ENCODE peak calls at places on chromosomes 13 and 19, in six cellular contexts. Z is sigmoid colon, R is NCI-H524, I is B cell, W is A549, A is SW 1271. F is an unnamed sample.
A peak's percentile ranks its signal among the peaks of the same experiment; 100 is the strongest.

GRCh38 chr19:28468701-28469459 is 744.1 kb downstream of the UQCRFS1 start:
- DNase-seq in Z (peak; percentile 64), R (no peak), I (peak; percentile 43), W (no peak), A (no peak), F (no peak)

GRCh38 chr13:53783466-53783865 is 754.9 kb downstream of the OLFM4 start:
- DNase-seq in Z (no peak), R (peak; percentile 48), I (no peak), W (no peak), A (no peak), F (no peak)

GRCh38 chr19:40466219-40467006 is at the start of gene SPTBN4:
- DNase-seq in Z (peak; percentile 76), R (peak; percentile 20), I (peak; percentile 82), W (no peak), A (no peak), F (no peak)

GRCh38 chr13:113074876-113075275 is 30.7 kb upstream of the F7 start:
- DNase-seq in Z (no peak), R (no peak), I (no peak), W (no peak), A (no peak), F (no peak)

GRCh38 chr19:30074741-30075460 is 132.9 kb downstream of the URI1 start:
- DNase-seq in Z (peak; percentile 63), R (no peak), I (no peak), W (no peak), A (no peak), F (no peak)

GRCh38 chr13:49220035-49220855 is at the start of gene MLNR:
- DNase-seq in Z (no peak), R (no peak), I (peak; percentile 57), W (peak; percentile 67), A (peak; percentile 14), F (no peak)

GRCh38 chr19:5329141-5329540 is 11.5 kb downstream of the PTPRS start:
- DNase-seq in Z (no peak), R (no peak), I (no peak), W (no peak), A (no peak), F (no peak)

GRCh38 chr19:7292950-7293794 is 1.0 kb downstream of the INSR start:
- DNase-seq in Z (peak; percentile 71), R (no peak), I (peak; percentile 27), W (no peak), A (no peak), F (no peak)

GRCh38 chr13:77779461-77780272 is 82.2 kb downstream of the SLAIN1 start:
- DNase-seq in Z (no peak), R (peak; percentile 9), I (peak; percentile 53), W (peak; percentile 1), A (peak; percentile 32), F (no peak)

GRCh38 chr13:41563501-41564001 is 106.2 kb downstream of the RGCC start:
- DNase-seq in Z (no peak), R (no peak), I (no peak), W (no peak), A (no peak), F (no peak)

GRCh38 chr19:49362048-49362925 is at the start of gene TEAD2:
- DNase-seq in Z (peak; percentile 91), R (no peak), I (peak; percentile 58), W (peak; percentile 86), A (peak; percentile 34), F (peak; percentile 65)

GRCh38 chr19:55643003-55643732 is at the start of gene ZNF581:
- DNase-seq in Z (peak; percentile 88), R (no peak), I (peak; percentile 87), W (peak; percentile 97), A (peak; percentile 71), F (peak; percentile 83)

GRCh38 chr13:64756621-64757020 is 2473.5 kb downstream of the PCDH9 start:
- DNase-seq in Z (no peak), R (no peak), I (no peak), W (no peak), A (no peak), F (no peak)

GRCh38 chr13:114089751-114090400 is 42.5 kb downstream of the RASA3 start:
- DNase-seq in Z (peak; percentile 41), R (no peak), I (no peak), W (no peak), A (no peak), F (no peak)

GRCh38 chr19:2243274-2244121 is 5.6 kb upstream of the AMH start:
- DNase-seq in Z (no peak), R (no peak), I (no peak), W (no peak), A (no peak), F (no peak)

GRCh38 chr13:97810152-97810551 is 143.3 kb upstream of the IPO5 start:
- DNase-seq in Z (no peak), R (no peak), I (no peak), W (no peak), A (peak; percentile 48), F (no peak)

GRCh38 chr13:114108894-114109293 is 23.5 kb downstream of the RASA3 start:
- DNase-seq in Z (peak; percentile 52), R (no peak), I (no peak), W (no peak), A (no peak), F (no peak)

GRCh38 chr13:99018418-99019180 is 40.7 kb upstream of the DOCK9 start:
- DNase-seq in Z (no peak), R (no peak), I (no peak), W (no peak), A (peak; percentile 28), F (no peak)

GRCh38 chr13:20994441-20994821 is 67.0 kb downstream of the LATS2 start:
- DNase-seq in Z (no peak), R (no peak), I (no peak), W (no peak), A (no peak), F (no peak)

GRCh38 chr13:63636231-63636993 is 2220.8 kb upstream of the PCDH20 start:
- DNase-seq in Z (no peak), R (no peak), I (no peak), W (peak; percentile 0), A (peak; percentile 59), F (no peak)